ENCODE peak calls at places on chromosomes 4 and X, in eight cellular contexts. One of them, this sample, is unnamed.

GRCh38 chr4:20638825-20639224 is 61.4 kb upstream of the PACRGL start:
- DNase-seq in stomach: no peak
- DNase-seq in CD4-positive, alpha-beta memory T cell: no peak
- DNase-seq in endodermal cell: no peak
- DNase-seq in MG63: no peak
- DNase-seq in cardiac fibroblast: no peak
- DNase-seq in kidney: no peak
- DNase-seq in foreskin fibroblast: no peak
- DNase-seq in this sample: no peak

GRCh38 chr4:25637581-25638220 is 17.9 kb upstream of the SLC34A2 start:
- DNase-seq in stomach: peak
- DNase-seq in CD4-positive, alpha-beta memory T cell: no peak
- DNase-seq in endodermal cell: no peak
- DNase-seq in MG63: no peak
- DNase-seq in cardiac fibroblast: no peak
- DNase-seq in kidney: no peak
- DNase-seq in foreskin fibroblast: no peak
- DNase-seq in this sample: no peak

GRCh38 chr4:78561677-78562076 is 10.1 kb downstream of the ANXA3 start:
- DNase-seq in stomach: no peak
- DNase-seq in CD4-positive, alpha-beta memory T cell: no peak
- DNase-seq in endodermal cell: no peak
- DNase-seq in MG63: no peak
- DNase-seq in cardiac fibroblast: peak
- DNase-seq in kidney: no peak
- DNase-seq in foreskin fibroblast: no peak
- DNase-seq in this sample: no peak

GRCh38 chr4:161813389-161813788 is 350.4 kb downstream of the FSTL5 start:
- DNase-seq in stomach: no peak
- DNase-seq in CD4-positive, alpha-beta memory T cell: no peak
- DNase-seq in endodermal cell: no peak
- DNase-seq in MG63: no peak
- DNase-seq in cardiac fibroblast: no peak
- DNase-seq in kidney: no peak
- DNase-seq in foreskin fibroblast: no peak
- DNase-seq in this sample: no peak

GRCh38 chr4:107747748-107748486 is 27.9 kb upstream of the PAPSS1 start:
- DNase-seq in stomach: no peak
- DNase-seq in CD4-positive, alpha-beta memory T cell: no peak
- DNase-seq in endodermal cell: no peak
- DNase-seq in MG63: no peak
- DNase-seq in cardiac fibroblast: no peak
- DNase-seq in kidney: no peak
- DNase-seq in foreskin fibroblast: no peak
- DNase-seq in this sample: no peak

GRCh38 chrX:10142041-10142589 is 14.7 kb upstream of the CLCN4 start:
- DNase-seq in stomach: no peak
- DNase-seq in CD4-positive, alpha-beta memory T cell: no peak
- DNase-seq in endodermal cell: no peak
- DNase-seq in MG63: no peak
- DNase-seq in cardiac fibroblast: no peak
- DNase-seq in kidney: peak
- DNase-seq in foreskin fibroblast: no peak
- DNase-seq in this sample: no peak

GRCh38 chr4:7195138-7195510 is 2.8 kb downstream of the SORCS2 start:
- DNase-seq in stomach: no peak
- DNase-seq in CD4-positive, alpha-beta memory T cell: no peak
- DNase-seq in endodermal cell: peak
- DNase-seq in MG63: no peak
- DNase-seq in cardiac fibroblast: no peak
- DNase-seq in kidney: no peak
- DNase-seq in foreskin fibroblast: no peak
- DNase-seq in this sample: no peak

GRCh38 chrX:150577174-150577573 is 8.8 kb downstream of the MTM1 start:
- DNase-seq in stomach: no peak
- DNase-seq in CD4-positive, alpha-beta memory T cell: no peak
- DNase-seq in endodermal cell: no peak
- DNase-seq in MG63: no peak
- DNase-seq in cardiac fibroblast: no peak
- DNase-seq in kidney: no peak
- DNase-seq in foreskin fibroblast: no peak
- DNase-seq in this sample: no peak

GRCh38 chrX:134023851-134024281 is 38.5 kb upstream of the GPC3 start:
- DNase-seq in stomach: no peak
- DNase-seq in CD4-positive, alpha-beta memory T cell: no peak
- DNase-seq in endodermal cell: no peak
- DNase-seq in MG63: no peak
- DNase-seq in cardiac fibroblast: peak
- DNase-seq in kidney: no peak
- DNase-seq in foreskin fibroblast: no peak
- DNase-seq in this sample: no peak

GRCh38 chr4:156085073-156085472 is 131.4 kb upstream of the CTSO start:
- DNase-seq in stomach: no peak
- DNase-seq in CD4-positive, alpha-beta memory T cell: no peak
- DNase-seq in endodermal cell: no peak
- DNase-seq in MG63: no peak
- DNase-seq in cardiac fibroblast: no peak
- DNase-seq in kidney: no peak
- DNase-seq in foreskin fibroblast: no peak
- DNase-seq in this sample: no peak

GRCh38 chr4:1379351-1379781 is 26.9 kb downstream of the NKX1-1 start:
- DNase-seq in stomach: no peak
- DNase-seq in CD4-positive, alpha-beta memory T cell: no peak
- DNase-seq in endodermal cell: peak
- DNase-seq in MG63: no peak
- DNase-seq in cardiac fibroblast: no peak
- DNase-seq in kidney: peak
- DNase-seq in foreskin fibroblast: no peak
- DNase-seq in this sample: no peak

GRCh38 chr4:110510955-110511544 is 35.1 kb downstream of the ENPEP start:
- DNase-seq in stomach: no peak
- DNase-seq in CD4-positive, alpha-beta memory T cell: peak
- DNase-seq in endodermal cell: no peak
- DNase-seq in MG63: no peak
- DNase-seq in cardiac fibroblast: peak
- DNase-seq in kidney: no peak
- DNase-seq in foreskin fibroblast: peak
- DNase-seq in this sample: peak

GRCh38 chrX:2614911-2615310 is 76.2 kb upstream of the CD99 start:
- DNase-seq in stomach: no peak
- DNase-seq in CD4-positive, alpha-beta memory T cell: no peak
- DNase-seq in endodermal cell: no peak
- DNase-seq in MG63: no peak
- DNase-seq in cardiac fibroblast: peak
- DNase-seq in kidney: no peak
- DNase-seq in foreskin fibroblast: peak
- DNase-seq in this sample: peak

GRCh38 chrX:136652822-136653723 is 5.1 kb downstream of the CD40LG start:
- DNase-seq in stomach: no peak
- DNase-seq in CD4-positive, alpha-beta memory T cell: no peak
- DNase-seq in endodermal cell: no peak
- DNase-seq in MG63: no peak
- DNase-seq in cardiac fibroblast: peak
- DNase-seq in kidney: no peak
- DNase-seq in foreskin fibroblast: no peak
- DNase-seq in this sample: no peak

GRCh38 chrX:119391279-119391678 is 7.9 kb upstream of the SLC25A43 start:
- DNase-seq in stomach: peak
- DNase-seq in CD4-positive, alpha-beta memory T cell: no peak
- DNase-seq in endodermal cell: no peak
- DNase-seq in MG63: peak
- DNase-seq in cardiac fibroblast: peak
- DNase-seq in kidney: no peak
- DNase-seq in foreskin fibroblast: no peak
- DNase-seq in this sample: peak

GRCh38 chrX:103404225-103405008 is 28.1 kb downstream of the BEX3 start:
- DNase-seq in stomach: peak
- DNase-seq in CD4-positive, alpha-beta memory T cell: peak
- DNase-seq in endodermal cell: peak
- DNase-seq in MG63: peak
- DNase-seq in cardiac fibroblast: peak
- DNase-seq in kidney: peak
- DNase-seq in foreskin fibroblast: peak
- DNase-seq in this sample: peak

GRCh38 chr4:107719211-107719926 is 665 bp downstream of the PAPSS1 start:
- DNase-seq in stomach: no peak
- DNase-seq in CD4-positive, alpha-beta memory T cell: no peak
- DNase-seq in endodermal cell: peak
- DNase-seq in MG63: peak
- DNase-seq in cardiac fibroblast: peak
- DNase-seq in kidney: no peak
- DNase-seq in foreskin fibroblast: peak
- DNase-seq in this sample: peak

GRCh38 chr4:8916914-8917305 is 45.3 kb upstream of the HMX1 start:
- DNase-seq in stomach: no peak
- DNase-seq in CD4-positive, alpha-beta memory T cell: no peak
- DNase-seq in endodermal cell: no peak
- DNase-seq in MG63: no peak
- DNase-seq in cardiac fibroblast: no peak
- DNase-seq in kidney: no peak
- DNase-seq in foreskin fibroblast: no peak
- DNase-seq in this sample: no peak

GRCh38 chr4:113404846-113405245 is 355.4 kb downstream of the ANK2 start:
- DNase-seq in stomach: no peak
- DNase-seq in CD4-positive, alpha-beta memory T cell: no peak
- DNase-seq in endodermal cell: no peak
- DNase-seq in MG63: no peak
- DNase-seq in cardiac fibroblast: peak
- DNase-seq in kidney: no peak
- DNase-seq in foreskin fibroblast: no peak
- DNase-seq in this sample: no peak

GRCh38 chr4:113759696-113760093 is 1.8 kb downstream of the CAMK2D start:
- DNase-seq in stomach: no peak
- DNase-seq in CD4-positive, alpha-beta memory T cell: no peak
- DNase-seq in endodermal cell: no peak
- DNase-seq in MG63: no peak
- DNase-seq in cardiac fibroblast: no peak
- DNase-seq in kidney: no peak
- DNase-seq in foreskin fibroblast: no peak
- DNase-seq in this sample: peak

GRCh38 chr4:111652206-111652605 is 493.0 kb upstream of the FAM241A start:
- DNase-seq in stomach: no peak
- DNase-seq in CD4-positive, alpha-beta memory T cell: no peak
- DNase-seq in endodermal cell: no peak
- DNase-seq in MG63: no peak
- DNase-seq in cardiac fibroblast: no peak
- DNase-seq in kidney: no peak
- DNase-seq in foreskin fibroblast: no peak
- DNase-seq in this sample: peak

GRCh38 chrX:28589048-28589447 is 1.8 kb downstream of the IL1RAPL1 start:
- DNase-seq in stomach: no peak
- DNase-seq in CD4-positive, alpha-beta memory T cell: no peak
- DNase-seq in endodermal cell: no peak
- DNase-seq in MG63: no peak
- DNase-seq in cardiac fibroblast: no peak
- DNase-seq in kidney: no peak
- DNase-seq in foreskin fibroblast: no peak
- DNase-seq in this sample: no peak
- H3K4me3 ChIP-seq in stomach: peak
- H3K4me3 ChIP-seq in CD4-positive, alpha-beta memory T cell: no peak
- H3K4me3 ChIP-seq in endodermal cell: no peak
- H3K4me3 ChIP-seq in MG63: no peak
- H3K4me3 ChIP-seq in cardiac fibroblast: peak
- H3K4me3 ChIP-seq in kidney: no peak
- H3K4me3 ChIP-seq in foreskin fibroblast: peak
- H3K4me3 ChIP-seq in this sample: no peak

GRCh38 chr4:67699603-67700002 is 1.4 kb downstream of the UBA6 start:
- DNase-seq in stomach: no peak
- DNase-seq in CD4-positive, alpha-beta memory T cell: no peak
- DNase-seq in endodermal cell: no peak
- DNase-seq in MG63: no peak
- DNase-seq in cardiac fibroblast: no peak
- DNase-seq in kidney: no peak
- DNase-seq in foreskin fibroblast: no peak
- DNase-seq in this sample: peak
- H3K4me3 ChIP-seq in stomach: peak
- H3K4me3 ChIP-seq in CD4-positive, alpha-beta memory T cell: no peak
- H3K4me3 ChIP-seq in endodermal cell: peak
- H3K4me3 ChIP-seq in MG63: peak
- H3K4me3 ChIP-seq in cardiac fibroblast: peak
- H3K4me3 ChIP-seq in kidney: peak
- H3K4me3 ChIP-seq in foreskin fibroblast: peak
- H3K4me3 ChIP-seq in this sample: peak

DNA sequence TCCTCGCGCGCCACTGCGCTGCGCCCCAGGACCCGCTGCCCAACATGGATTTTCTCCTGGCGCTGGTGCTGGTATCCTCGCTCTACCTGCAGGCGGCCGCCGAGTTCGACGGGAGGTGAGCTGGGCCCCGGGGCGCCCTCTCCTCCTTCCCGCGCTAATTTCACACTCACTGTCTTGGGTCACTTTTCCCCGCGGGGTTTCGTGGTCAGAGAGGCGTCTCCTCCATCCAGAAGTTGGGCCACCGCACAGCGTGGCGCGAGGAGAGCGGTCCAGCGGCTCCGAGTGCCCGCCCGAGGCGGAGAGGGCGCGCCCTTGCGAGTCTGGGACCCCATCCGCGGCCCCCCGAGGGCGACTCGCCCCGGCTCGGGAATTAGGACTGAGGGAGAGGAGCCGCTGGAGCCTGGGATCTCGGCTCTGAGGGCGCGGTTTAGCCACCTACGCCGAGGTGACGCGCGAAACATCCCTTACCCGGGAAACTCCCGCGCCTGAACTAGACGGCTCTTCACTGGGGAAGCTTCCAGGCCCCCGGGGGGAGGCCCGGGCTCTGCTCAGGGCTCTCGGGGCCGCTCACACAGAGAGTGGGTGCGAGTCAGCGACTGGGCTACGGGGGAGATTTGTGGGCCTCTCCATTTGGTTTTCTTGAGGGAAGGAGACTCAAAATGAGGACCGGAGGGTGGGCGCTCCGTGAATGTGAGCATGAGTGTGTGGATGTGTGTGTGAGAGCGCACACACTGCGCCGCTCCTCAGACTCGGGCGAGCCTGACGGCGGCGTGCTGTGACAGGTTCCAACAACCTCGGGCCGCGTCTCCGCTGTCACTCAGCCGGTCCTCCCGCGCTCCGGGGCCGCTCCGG is 564 bp downstream of the NPNT start:
- DNase-seq in stomach: no peak
- DNase-seq in CD4-positive, alpha-beta memory T cell: no peak
- DNase-seq in endodermal cell: peak
- DNase-seq in MG63: peak
- DNase-seq in cardiac fibroblast: peak
- DNase-seq in kidney: peak
- DNase-seq in foreskin fibroblast: no peak
- DNase-seq in this sample: no peak
- H3K4me3 ChIP-seq in stomach: peak
- H3K4me3 ChIP-seq in CD4-positive, alpha-beta memory T cell: no peak
- H3K4me3 ChIP-seq in endodermal cell: peak
- H3K4me3 ChIP-seq in MG63: peak
- H3K4me3 ChIP-seq in cardiac fibroblast: no peak
- H3K4me3 ChIP-seq in kidney: peak
- H3K4me3 ChIP-seq in foreskin fibroblast: peak
- H3K4me3 ChIP-seq in this sample: peak

DNA sequence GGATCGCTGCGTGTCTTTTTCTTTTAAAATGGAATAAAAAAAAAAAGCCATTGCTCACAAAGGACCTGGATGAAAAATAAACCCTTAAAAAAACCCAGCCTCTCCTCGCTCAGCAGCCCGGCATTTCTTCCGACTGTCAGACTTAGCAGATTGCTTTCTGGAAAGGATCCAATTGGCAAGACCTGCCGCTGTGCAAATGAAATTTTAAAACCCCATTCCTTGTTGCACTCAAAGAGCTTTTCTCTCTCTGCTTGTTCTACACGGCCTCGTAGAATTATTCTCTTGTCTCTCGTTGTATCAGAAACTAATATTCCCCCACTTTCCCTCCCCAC is 578.6 kb downstream of the BCOR start:
- DNase-seq in stomach: peak
- DNase-seq in CD4-positive, alpha-beta memory T cell: no peak
- DNase-seq in endodermal cell: no peak
- DNase-seq in MG63: peak
- DNase-seq in cardiac fibroblast: peak
- DNase-seq in kidney: no peak
- DNase-seq in foreskin fibroblast: no peak
- DNase-seq in this sample: no peak
- H3K4me3 ChIP-seq in stomach: no peak
- H3K4me3 ChIP-seq in CD4-positive, alpha-beta memory T cell: no peak
- H3K4me3 ChIP-seq in endodermal cell: no peak
- H3K4me3 ChIP-seq in MG63: no peak
- H3K4me3 ChIP-seq in cardiac fibroblast: no peak
- H3K4me3 ChIP-seq in kidney: no peak
- H3K4me3 ChIP-seq in foreskin fibroblast: no peak
- H3K4me3 ChIP-seq in this sample: no peak

This sample was measured in fibroblast of villous mesenchyme.